ENCODE peak calls at places on chromosomes 13 and 19, in five cellular contexts. G, L, X, E and A are unnamed samples.

GRCh38 chr13:62033932-62034331 is 618.3 kb upstream of the PCDH20 start:
- DNase-seq in L (no peak), X (no peak), E (no peak), G (no peak), A (no peak)

GRCh38 chr19:31127132-31127967 is 221.9 kb downstream of the TSHZ3 start:
- DNase-seq in E (no peak), G (no peak), X (no peak), L (no peak), A (no peak)

GRCh38 chr19:45376045-45376724 is 5.8 kb upstream of the ERCC2 start:
- DNase-seq in X (no peak), E (no peak), L (no peak), G (no peak), A (no peak)

GRCh38 chr19:44455100-44455499 is 6.8 kb upstream of the ZNF229 start:
- DNase-seq in X (no peak), E (no peak), G (no peak), L (no peak), A (no peak)

GRCh38 chr13:24984134-24984533 is 111.8 kb upstream of the PABPC3 start:
- DNase-seq in X (no peak), G (no peak), E (no peak), L (no peak), A (no peak)

GRCh38 chr13:113495494-113496251 is 5.2 kb upstream of the DCUN1D2 start:
- DNase-seq in G (no peak), X (peak; percentile 55), L (no peak), E (no peak), A (no peak)

GRCh38 chr19:45968626-45969025 is 5.0 kb downstream of the NOVA2 start:
- DNase-seq in E (no peak), X (no peak), L (no peak), G (no peak), A (no peak)

GRCh38 chr13:20331419-20331818 is 99.3 kb upstream of the GJB6 start:
- DNase-seq in L (no peak), G (no peak), X (no peak), E (no peak), A (no peak)

GRCh38 chr13:113771709-113772331 is 12.8 kb downstream of the TMEM255B start:
- DNase-seq in E (no peak), X (no peak), L (no peak), G (peak; percentile 2), A (peak; percentile 6)

GRCh38 chr19:50315773-50316448 is 13.3 kb downstream of the KCNC3 start:
- DNase-seq in L (no peak), E (no peak), G (no peak), X (peak; percentile 88), A (peak; percentile 29)